ENCODE peak calls at places on chromosomes 13 and 19, in six cellular contexts. K is endothelial cell; N is A172; W is T-helper 1 cell; T is midbrain; L is activated CD4-positive, alpha-beta T cell treated with anti-CD3 and anti-CD28 coated beads for 48 hours. Y is an unnamed sample.

GRCh38 chr13:110499621-110500281 is 61.8 kb downstream of the RAB20 start:
- DNase-seq in K (no peak), N (peak), W (no peak), T (no peak), L (no peak), Y (peak)

GRCh38 chr19:3358919-3359849 is 7.2 kb upstream of the NFIC start:
- DNase-seq in K (no peak), N (no peak), W (peak), T (peak), L (peak), Y (peak)

GRCh38 chr19:52662631-52663030 is 24.5 kb upstream of the ZNF83 start:
- DNase-seq in K (no peak), N (peak), W (no peak), T (no peak), L (no peak), Y (no peak)

GRCh38 chr13:114111577-114111976 is 20.8 kb downstream of the RASA3 start:
- DNase-seq in K (no peak), N (no peak), W (no peak), T (no peak), L (peak), Y (no peak)

GRCh38 chr19:12365094-12365371 is 450 bp downstream of the ZNF442 start:
- DNase-seq in K (no peak), N (peak), W (no peak), T (no peak), L (no peak), Y (peak)

GRCh38 chr13:98083507-98083906 is 59.4 kb upstream of the FARP1 start:
- DNase-seq in K (no peak), N (peak), W (no peak), T (no peak), L (no peak), Y (peak)

GRCh38 chr13:65677906-65678305 is 1552.2 kb downstream of the PCDH9 start:
- DNase-seq in K (no peak), N (no peak), W (no peak), T (no peak), L (no peak), Y (no peak)

GRCh38 chr13:23743269-23743668 is 145.9 kb downstream of the MIPEP start:
- DNase-seq in K (no peak), N (no peak), W (no peak), T (no peak), L (peak), Y (no peak)

GRCh38 chr19:39411006-39411831 is 1.2 kb upstream of the PLEKHG2 start:
- DNase-seq in K (no peak), N (no peak), W (no peak), T (no peak), L (no peak), Y (no peak)

GRCh38 chr19:51002542-51003311 is 1.3 kb upstream of the KLK8 start:
- DNase-seq in K (no peak), N (no peak), W (no peak), T (no peak), L (peak), Y (peak)

GRCh38 chr13:34155931-34156607 is 338.1 kb downstream of the RFC3 start:
- DNase-seq in K (no peak), N (peak), W (no peak), T (no peak), L (peak), Y (peak)

Y was measured in SJCRH30.